ENCODE peak calls at places on chromosome 1, in six cellular contexts. One of them, this sample, is unnamed.
A peak's percentile ranks its signal among the peaks of the same experiment; 100 is the strongest.

GRCh38 chr1:42936309-42937078 is 22.2 kb downstream of the SLC2A1 start:
- DNase-seq in stomach: peak; percentile 31
- DNase-seq in neuronal stem cell: no peak
- DNase-seq in aorta: no peak
- DNase-seq in SJSA1: peak; percentile 99
- DNase-seq in endodermal cell: peak; percentile 69
- DNase-seq in this sample: peak; percentile 9

GRCh38 chr1:157233131-157233530 is 94.9 kb upstream of the ETV3 start:
- DNase-seq in stomach: no peak
- DNase-seq in neuronal stem cell: no peak
- DNase-seq in aorta: no peak
- DNase-seq in SJSA1: no peak
- DNase-seq in endodermal cell: no peak
- DNase-seq in this sample: no peak

GRCh38 chr1:230073371-230074035 is 6.5 kb downstream of the GALNT2 start:
- DNase-seq in stomach: no peak
- DNase-seq in neuronal stem cell: no peak
- DNase-seq in aorta: no peak
- DNase-seq in SJSA1: peak; percentile 78
- DNase-seq in endodermal cell: peak; percentile 29
- DNase-seq in this sample: no peak

GRCh38 chr1:242569867-242570266 is 45.4 kb upstream of the PLD5 start:
- DNase-seq in stomach: no peak
- DNase-seq in neuronal stem cell: no peak
- DNase-seq in aorta: no peak
- DNase-seq in SJSA1: no peak
- DNase-seq in endodermal cell: no peak
- DNase-seq in this sample: no peak

GRCh38 chr1:61642475-61643232 is 82.3 kb downstream of the TM2D1 start:
- DNase-seq in stomach: no peak
- DNase-seq in neuronal stem cell: no peak
- DNase-seq in aorta: no peak
- DNase-seq in SJSA1: no peak
- DNase-seq in endodermal cell: peak; percentile 53
- DNase-seq in this sample: no peak

GRCh38 chr1:175863291-175864050 is 120.1 kb upstream of the TNR start:
- DNase-seq in stomach: no peak
- DNase-seq in neuronal stem cell: no peak
- DNase-seq in aorta: no peak
- DNase-seq in SJSA1: no peak
- DNase-seq in endodermal cell: peak; percentile 60
- DNase-seq in this sample: no peak

GRCh38 chr1:221457706-221458429 is 284.0 kb downstream of the DUSP10 start:
- DNase-seq in stomach: no peak
- DNase-seq in neuronal stem cell: no peak
- DNase-seq in aorta: no peak
- DNase-seq in SJSA1: no peak
- DNase-seq in endodermal cell: no peak
- DNase-seq in this sample: no peak

GRCh38 chr1:161506336-161507223 is 1.3 kb downstream of the FCGR2A start:
- DNase-seq in stomach: no peak
- DNase-seq in neuronal stem cell: no peak
- DNase-seq in aorta: peak; percentile 73
- DNase-seq in SJSA1: no peak
- DNase-seq in endodermal cell: no peak
- DNase-seq in this sample: no peak

GRCh38 chr1:215018555-215018954 is 64.0 kb upstream of the KCNK2 start:
- DNase-seq in stomach: no peak
- DNase-seq in neuronal stem cell: no peak
- DNase-seq in aorta: no peak
- DNase-seq in SJSA1: no peak
- DNase-seq in endodermal cell: no peak
- DNase-seq in this sample: no peak

GRCh38 chr1:101365186-101365585 is 128.4 kb downstream of the S1PR1 start:
- DNase-seq in stomach: no peak
- DNase-seq in neuronal stem cell: no peak
- DNase-seq in aorta: no peak
- DNase-seq in SJSA1: peak; percentile 47
- DNase-seq in endodermal cell: no peak
- DNase-seq in this sample: no peak
- H3K4me1 ChIP-seq in stomach: peaks cover 8% of the 10 kb centered on the region
- H3K4me1 ChIP-seq in neuronal stem cell: peaks cover 21% of the 10 kb centered on the region
- H3K4me1 ChIP-seq in aorta: no peaks in the 10 kb centered on the region
- H3K4me1 ChIP-seq in SJSA1: peaks cover 27% of the 10 kb centered on the region
- H3K4me1 ChIP-seq in endodermal cell: no peaks in the 10 kb centered on the region
- H3K4me1 ChIP-seq in this sample: no peaks in the 10 kb centered on the region

DNA sequence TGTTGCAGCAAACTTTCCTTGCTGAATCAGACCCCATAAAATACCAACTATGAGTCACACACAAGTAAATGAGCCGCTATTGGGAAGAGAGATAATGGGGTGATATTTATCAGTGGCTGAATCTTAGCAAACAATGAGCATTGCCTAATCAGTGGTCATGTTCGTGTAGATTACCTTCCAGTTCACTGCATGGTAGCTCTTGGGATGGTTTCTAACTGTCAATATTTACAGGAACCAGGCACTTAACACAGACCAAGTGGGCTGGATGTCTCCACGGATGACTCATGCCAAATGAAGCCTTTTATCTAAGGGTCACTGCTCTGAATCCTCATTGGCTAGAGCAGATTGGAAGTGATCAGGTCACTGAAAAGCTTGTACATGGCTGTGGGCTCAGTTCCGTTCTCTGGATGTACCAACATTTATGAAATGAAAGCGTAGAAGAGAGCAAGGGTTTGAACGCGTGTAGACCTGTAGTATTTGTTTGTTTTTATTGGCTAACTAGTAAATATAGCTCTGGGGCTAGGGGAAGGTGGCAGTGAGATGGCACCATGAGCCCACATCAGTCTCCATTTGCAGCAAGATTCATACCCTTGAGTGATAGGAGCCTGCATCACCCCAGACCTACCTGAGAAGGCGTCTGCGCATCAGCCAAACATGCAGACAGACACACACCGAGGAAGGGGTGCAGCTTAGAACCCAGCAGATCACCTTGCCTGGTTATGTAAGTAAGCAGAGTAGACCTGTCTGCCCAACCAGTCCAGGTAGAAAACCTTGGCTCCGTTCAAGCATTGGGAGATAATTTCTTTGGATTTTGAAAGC is 153.3 kb downstream of the TOMM20 start:
- DNase-seq in stomach: no peak
- DNase-seq in neuronal stem cell: no peak
- DNase-seq in aorta: no peak
- DNase-seq in SJSA1: peak; percentile 80
- DNase-seq in endodermal cell: peak; percentile 63
- DNase-seq in this sample: peak; percentile 67
- H3K27ac ChIP-seq in stomach: peak overlapping the region; percentile 20
- H3K27ac ChIP-seq in neuronal stem cell: no peak overlapping the region
- H3K27ac ChIP-seq in aorta: no peak overlapping the region
- H3K27ac ChIP-seq in SJSA1: peak overlapping the region; percentile 68
- H3K27ac ChIP-seq in endodermal cell: no peak overlapping the region
- H3K27ac ChIP-seq in this sample: no peak overlapping the region

GRCh38 chr1:224621813-224622682 is 5.9 kb downstream of the CNIH3 start:
- DNase-seq in stomach: no peak
- DNase-seq in neuronal stem cell: no peak
- DNase-seq in aorta: no peak
- DNase-seq in SJSA1: no peak
- DNase-seq in endodermal cell: no peak
- DNase-seq in this sample: no peak
- H3K4me1 ChIP-seq in stomach: peaks cover 13% of the 10 kb centered on the region
- H3K4me1 ChIP-seq in neuronal stem cell: peaks cover under 1% of the 10 kb centered on the region
- H3K4me1 ChIP-seq in aorta: no peaks in the 10 kb centered on the region
- H3K4me1 ChIP-seq in SJSA1: peaks cover 57% of the 10 kb centered on the region
- H3K4me1 ChIP-seq in endodermal cell: no peaks in the 10 kb centered on the region
- H3K4me1 ChIP-seq in this sample: peaks cover 47% of the 10 kb centered on the region

GRCh38 chr1:12184008-12184681 is 17.4 kb downstream of the TNFRSF1B start:
- DNase-seq in stomach: peak; percentile 56
- DNase-seq in neuronal stem cell: peak; percentile 50
- DNase-seq in aorta: peak; percentile 94
- DNase-seq in SJSA1: peak; percentile 87
- DNase-seq in endodermal cell: no peak
- DNase-seq in this sample: peak; percentile 40
- H3K27ac ChIP-seq in stomach: peak overlapping the region; percentile 37
- H3K27ac ChIP-seq in neuronal stem cell: peak overlapping the region; percentile 80
- H3K27ac ChIP-seq in aorta: no peak overlapping the region
- H3K27ac ChIP-seq in SJSA1: peak overlapping the region; percentile 56
- H3K27ac ChIP-seq in endodermal cell: peak overlapping the region; percentile 91
- H3K27ac ChIP-seq in this sample: peak overlapping the region; percentile 80

DNA sequence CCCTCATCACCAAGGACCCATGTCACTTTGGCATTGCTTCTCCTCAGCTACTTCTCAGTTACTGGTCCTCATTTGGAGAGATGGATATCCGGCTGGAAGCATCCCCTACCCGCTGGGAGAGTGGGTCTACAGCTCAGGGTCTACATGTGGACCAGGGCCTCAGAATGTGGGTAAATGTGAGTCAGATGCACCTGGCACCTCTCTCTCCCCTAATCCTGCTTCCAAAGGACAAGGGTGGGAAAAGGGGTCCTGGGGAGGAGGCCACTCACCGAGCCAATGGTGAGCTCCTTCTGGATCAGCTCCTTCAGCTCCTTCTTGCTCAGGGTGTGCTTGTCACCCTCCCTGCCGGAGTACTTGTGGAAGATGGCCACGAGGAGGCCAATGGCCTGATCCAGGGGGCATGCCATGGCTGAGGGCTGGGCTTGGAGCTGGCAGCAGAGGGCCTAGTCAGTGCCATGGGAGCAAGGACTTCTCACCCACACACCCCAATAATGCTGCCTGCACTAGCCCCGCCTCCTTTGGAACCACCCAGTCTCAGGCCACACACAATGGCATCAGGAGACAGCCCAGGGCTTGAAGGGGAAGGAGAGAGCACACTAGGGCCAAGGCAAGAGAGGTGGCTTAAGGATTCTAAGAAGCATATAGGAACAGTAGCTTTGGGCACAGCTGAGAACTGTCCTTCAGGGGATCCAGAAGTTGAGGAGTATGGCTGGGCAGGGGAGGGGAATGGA is 693 bp downstream of the S100A6 start:
- DNase-seq in stomach: peak; percentile 57
- DNase-seq in neuronal stem cell: no peak
- DNase-seq in aorta: peak; percentile 85
- DNase-seq in SJSA1: peak; percentile 64
- DNase-seq in endodermal cell: peak; percentile 47
- DNase-seq in this sample: peak; percentile 57
- H3K4me1 ChIP-seq in stomach: peaks cover 46% of the 10 kb centered on the region
- H3K4me1 ChIP-seq in neuronal stem cell: no peaks in the 10 kb centered on the region
- H3K4me1 ChIP-seq in aorta: no peaks in the 10 kb centered on the region
- H3K4me1 ChIP-seq in SJSA1: peaks cover 40% of the 10 kb centered on the region
- H3K4me1 ChIP-seq in endodermal cell: peaks cover 6% of the 10 kb centered on the region
- H3K4me1 ChIP-seq in this sample: peaks cover 45% of the 10 kb centered on the region

GRCh38 chr1:83058327-83058726 is 940.6 kb downstream of the TTLL7 start:
- DNase-seq in stomach: no peak
- DNase-seq in neuronal stem cell: no peak
- DNase-seq in aorta: no peak
- DNase-seq in SJSA1: no peak
- DNase-seq in endodermal cell: no peak
- DNase-seq in this sample: no peak
- H3K27ac ChIP-seq in stomach: no peak overlapping the region
- H3K27ac ChIP-seq in neuronal stem cell: no peak overlapping the region
- H3K27ac ChIP-seq in aorta: no peak overlapping the region
- H3K27ac ChIP-seq in SJSA1: no peak overlapping the region
- H3K27ac ChIP-seq in endodermal cell: no peak overlapping the region
- H3K27ac ChIP-seq in this sample: no peak overlapping the region

GRCh38 chr1:198472123-198472522 is 68.4 kb downstream of the ATP6V1G3 start:
- DNase-seq in stomach: no peak
- DNase-seq in neuronal stem cell: no peak
- DNase-seq in aorta: no peak
- DNase-seq in SJSA1: no peak
- DNase-seq in endodermal cell: no peak
- DNase-seq in this sample: no peak
- H3K4me1 ChIP-seq in stomach: no peaks in the 10 kb centered on the region
- H3K4me1 ChIP-seq in neuronal stem cell: no peaks in the 10 kb centered on the region
- H3K4me1 ChIP-seq in aorta: no peaks in the 10 kb centered on the region
- H3K4me1 ChIP-seq in SJSA1: no peaks in the 10 kb centered on the region
- H3K4me1 ChIP-seq in endodermal cell: no peaks in the 10 kb centered on the region
- H3K4me1 ChIP-seq in this sample: no peaks in the 10 kb centered on the region